ENCODE peak calls at places on chromosomes 3 and 15, in six cellular contexts. J, A, L, V, X and Y are unnamed samples.

GRCh38 chr3:43214616-43215015 is 71.7 kb upstream of the SNRK start:
- DNase-seq in V (no peak), A (no peak), L (no peak), J (no peak), X (no peak), Y (peak)

GRCh38 chr3:7602297-7602696 is 741.4 kb downstream of the GRM7 start:
- DNase-seq in V (no peak), J (no peak), X (no peak), L (no peak), A (no peak), Y (no peak)

GRCh38 chr3:8641472-8641871 is 3.1 kb downstream of the SSUH2 start:
- DNase-seq in X (peak), L (no peak), J (no peak), V (no peak), A (no peak), Y (no peak)

GRCh38 chr3:53282581-53282980 is 26.8 kb upstream of the TKT start:
- DNase-seq in A (no peak), L (no peak), X (no peak), V (no peak), J (no peak), Y (no peak)

GRCh38 chr15:69457304-69458280 is 5.0 kb downstream of the RPLP1 start:
- DNase-seq in A (no peak), J (no peak), X (no peak), V (no peak), L (no peak), Y (no peak)

GRCh38 chr3:140529558-140529957 is 148.3 kb upstream of the TRIM42 start:
- DNase-seq in A (no peak), V (no peak), L (no peak), X (no peak), J (no peak), Y (no peak)

GRCh38 chr15:39022532-39023305 is 458.1 kb upstream of the RASGRP1 start:
- DNase-seq in X (no peak), V (no peak), A (no peak), J (no peak), L (no peak), Y (peak)

GRCh38 chr3:195186041-195186709 is 84.8 kb downstream of the XXYLT1 start:
- DNase-seq in X (no peak), A (no peak), V (no peak), L (no peak), J (no peak), Y (no peak)

GRCh38 chr15:71758716-71759115 is 51.6 kb upstream of the NR2E3 start:
- DNase-seq in X (no peak), J (no peak), A (no peak), V (no peak), L (no peak), Y (no peak)

GRCh38 chr3:112651516-112651915 is 10.6 kb upstream of the CCDC80 start:
- DNase-seq in L (no peak), J (no peak), V (no peak), X (no peak), A (no peak), Y (peak)

GRCh38 chr3:187736418-187736871 is 8.8 kb downstream of the BCL6 start:
- DNase-seq in V (no peak), J (no peak), L (no peak), A (no peak), X (peak), Y (peak)

GRCh38 chr3:106711650-106712049 is 665.6 kb upstream of the CCDC54 start:
- DNase-seq in L (no peak), A (no peak), V (no peak), J (no peak), X (no peak), Y (peak)

GRCh38 chr3:107738486-107739183 is 215.9 kb downstream of the BBX start:
- DNase-seq in V (no peak), J (no peak), X (no peak), A (no peak), L (no peak), Y (no peak)

GRCh38 chr15:58269455-58270414 is 131.6 kb downstream of the AQP9 start:
- DNase-seq in J (no peak), L (peak), A (no peak), X (peak), V (no peak), Y (peak)

GRCh38 chr3:184230603-184231528 is 1.5 kb downstream of the VWA5B2 start:
- DNase-seq in X (peak), J (no peak), L (peak), A (no peak), V (peak), Y (no peak)

GRCh38 chr3:195207056-195207455 is 63.9 kb downstream of the XXYLT1 start:
- DNase-seq in A (no peak), X (no peak), L (no peak), J (no peak), V (no peak), Y (no peak)

GRCh38 chr15:69893863-69894262 is 203.9 kb downstream of the TLE3 start:
- DNase-seq in V (no peak), X (peak), J (no peak), A (no peak), L (peak), Y (peak)

GRCh38 chr3:101724329-101725191 is at the start of gene CEP97:
- DNase-seq in X (peak), A (peak), V (peak), J (peak), L (peak), Y (peak)

GRCh38 chr15:56492786-56493555 is 28.0 kb upstream of the MNS1 start:
- DNase-seq in X (no peak), A (no peak), V (no peak), L (peak), J (no peak), Y (no peak)

GRCh38 chr3:129829640-129830039 is 63.9 kb downstream of the TMCC1 start:
- DNase-seq in J (no peak), L (peak), A (no peak), X (peak), V (no peak), Y (peak)

GRCh38 chr3:157542711-157543485 is 39.7 kb upstream of the VEPH1 start:
- DNase-seq in J (peak), A (no peak), V (peak), L (peak), X (peak), Y (peak)

GRCh38 chr3:42052867-42053351 is 38.2 kb upstream of the TRAK1 start:
- DNase-seq in V (no peak), J (no peak), X (no peak), A (no peak), L (peak), Y (no peak)

GRCh38 chr3:124364230-124365022 is 365.8 kb upstream of the UMPS start:
- DNase-seq in V (no peak), L (peak), J (no peak), X (no peak), A (no peak), Y (no peak)